ENCODE peak calls at places on chromosomes 3 and 15, in seven cellular contexts. J is K562, I is H1, Z is GM12892, Y is SK-N-SH, W is HepG2, K is GM12878. B is an unnamed sample.
A peak's percentile ranks its signal among the peaks of the same experiment; 100 is the strongest.

GRCh38 chr3:182148360-182148759 is 436.6 kb downstream of the SOX2 start:
- DNase-seq in W (peak; percentile 80), Y (no peak), K (no peak), J (no peak), I (no peak), Z (no peak), B (no peak)

GRCh38 chr3:186118692-186119091 is 9.8 kb upstream of the ETV5 start:
- DNase-seq in Y (no peak), J (no peak), Z (no peak), W (no peak), I (no peak), K (no peak), B (no peak)

GRCh38 chr15:68500363-68501317 is 68.7 kb upstream of the ITGA11 start:
- DNase-seq in W (no peak), Y (no peak), I (no peak), Z (no peak), K (no peak), J (no peak), B (no peak)

GRCh38 chr3:188401244-188401604 is 247.3 kb downstream of the LPP start:
- DNase-seq in I (no peak), J (no peak), Y (no peak), Z (no peak), W (peak; percentile 53), K (no peak), B (no peak)

GRCh38 chr3:97961276-97961623 is 11.0 kb downstream of the RIOX2 start:
- DNase-seq in I (no peak), Z (no peak), Y (no peak), K (no peak), J (no peak), W (no peak), B (no peak)

GRCh38 chr3:13705702-13706280 is 156.9 kb downstream of the FBLN2 start:
- DNase-seq in K (no peak), J (no peak), W (no peak), Y (no peak), Z (no peak), I (no peak), B (no peak)

GRCh38 chr3:73341272-73341671 is 279.8 kb downstream of the EBLN2 start:
- DNase-seq in K (no peak), Z (no peak), I (no peak), J (no peak), Y (no peak), W (no peak), B (no peak)

GRCh38 chr3:184040010-184040409 is 8.5 kb downstream of the HTR3D start:
- DNase-seq in K (no peak), Y (peak; percentile 39), I (no peak), J (peak; percentile 41), Z (no peak), W (peak; percentile 38), B (no peak)

GRCh38 chr15:67551207-67551743 is 8.8 kb downstream of the MAP2K5 start:
- DNase-seq in I (no peak), J (no peak), Y (no peak), W (peak; percentile 43), K (no peak), Z (no peak), B (no peak)

GRCh38 chr3:14227866-14228265 is 49.2 kb downstream of the LSM3 start:
- DNase-seq in I (no peak), W (no peak), J (no peak), Y (no peak), K (no peak), Z (no peak), B (no peak)

GRCh38 chr3:171056528-171056927 is 30.0 kb upstream of the SLC2A2 start:
- DNase-seq in Z (no peak), W (peak; percentile 35), K (no peak), I (no peak), Y (no peak), J (no peak), B (no peak)

GRCh38 chr15:99907698-99908097 is 174.5 kb upstream of the LYSMD4 start:
- DNase-seq in Z (no peak), K (no peak), I (no peak), J (no peak), Y (no peak), W (no peak), B (no peak)

GRCh38 chr3:44989636-44990373 is 13.8 kb downstream of the EXOSC7 start:
- DNase-seq in J (no peak), I (no peak), W (no peak), Y (no peak), K (no peak), Z (no peak), B (no peak)

GRCh38 chr15:44250566-44250965 is 38.0 kb upstream of the GOLM2 start:
- DNase-seq in Z (no peak), W (no peak), I (no peak), Y (no peak), K (no peak), J (no peak), B (no peak)

GRCh38 chr3:159818399-159818798 is 170.2 kb upstream of the IL12A start:
- DNase-seq in K (no peak), I (no peak), Y (peak; percentile 68), J (no peak), W (peak; percentile 31), Z (no peak), B (no peak)

GRCh38 chr3:39404943-39405686 is 1.4 kb upstream of the RPSA start:
- DNase-seq in Y (no peak), I (peak; percentile 93), K (no peak), J (no peak), Z (no peak), W (no peak), B (no peak)

GRCh38 chr3:39406368-39407258 is at the start of gene RPSA:
- DNase-seq in Z (peak; percentile 88), J (peak; percentile 96), W (peak; percentile 96), I (peak; percentile 96), Y (peak; percentile 92), K (peak; percentile 93), B (peak; percentile 86)

GRCh38 chr3:39407259-39407629 is 724 bp downstream of the RPSA start:
- DNase-seq in I (no peak), K (no peak), Y (no peak), W (peak; percentile 23), Z (no peak), J (no peak), B (no peak)

GRCh38 chr3:39407773-39408492 is 1.4 kb downstream of the RPSA start:
- DNase-seq in I (no peak), Y (no peak), Z (no peak), W (no peak), K (no peak), J (no peak), B (no peak)

GRCh38 chr3:39405687-39406367 is 693 bp upstream of the RPSA start:
- DNase-seq in K (no peak), Y (no peak), W (no peak), I (no peak), J (no peak), Z (no peak), B (no peak)
- TF ChIP-seq TAF1 in K (no peak), Y (no peak), W (no peak), I (no peak), J (no peak), Z (no peak), B (no peak)

DNA sequence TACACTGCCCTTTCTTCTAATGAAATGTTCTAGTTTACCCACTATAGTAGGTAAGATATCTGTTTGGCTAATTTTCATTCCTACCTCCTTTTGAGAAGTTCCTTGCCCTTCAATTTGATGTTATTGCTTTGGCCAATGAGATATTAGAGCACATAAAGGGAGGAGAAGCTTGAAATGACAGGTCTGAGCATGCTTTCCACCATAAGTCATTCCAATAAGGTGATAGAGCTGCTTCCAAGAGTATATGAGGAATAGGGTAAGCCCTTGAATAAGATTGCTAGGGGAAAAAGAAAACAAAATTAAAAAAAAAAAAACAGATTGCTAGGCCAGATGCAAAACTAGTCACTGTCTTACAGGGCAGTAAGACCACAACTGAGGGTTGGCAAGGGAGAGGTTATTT is 78.9 kb upstream of the TRIM42 start:
- DNase-seq in K (no peak), J (no peak), Y (no peak), W (no peak), I (no peak), Z (no peak), B (no peak)
- TF ChIP-seq TAF1 in K (no peak), J (no peak), Y (no peak), W (no peak), I (no peak), Z (no peak), B (no peak)

GRCh38 chr3:141277451-141277850 is 45.8 kb downstream of the PXYLP1 start:
- DNase-seq in W (no peak), Z (no peak), K (no peak), I (no peak), J (no peak), Y (no peak), B (no peak)
- TF ChIP-seq TAF1 in W (no peak), Z (no peak), K (no peak), I (no peak), J (no peak), Y (no peak), B (no peak)

DNA sequence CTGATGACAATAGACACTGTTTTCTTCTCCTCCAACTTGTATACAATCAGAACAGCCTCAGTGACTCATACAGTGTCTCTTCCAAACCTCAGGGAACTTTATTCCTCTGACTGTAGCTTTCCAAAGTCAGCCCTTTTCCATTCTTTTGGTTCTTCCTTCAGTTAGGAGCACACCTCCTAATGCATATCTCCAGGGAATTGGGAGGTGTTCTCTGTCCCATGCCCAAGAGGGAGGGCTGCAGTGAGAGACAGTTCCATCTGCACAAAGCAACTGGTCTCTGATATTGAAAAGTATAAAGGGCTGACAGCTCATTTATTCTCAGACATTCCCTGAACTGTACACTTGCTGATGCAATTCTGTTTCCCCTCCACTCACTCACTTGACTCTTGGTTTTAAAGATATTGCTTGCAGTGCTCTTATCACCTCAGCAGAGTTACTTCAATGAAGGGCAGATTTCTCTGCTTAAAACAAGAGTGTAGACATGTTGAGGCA is 337.8 kb upstream of the TBC1D5 start:
- DNase-seq in I (no peak), Y (no peak), Z (no peak), K (no peak), J (no peak), W (no peak), B (no peak)
- TF ChIP-seq TAF1 in I (no peak), Y (no peak), Z (no peak), K (no peak), J (no peak), W (no peak), B (no peak)

GRCh38 chr3:175646865-175647264 is 787.7 kb downstream of the NAALADL2 start:
- DNase-seq in I (no peak), J (no peak), Z (no peak), Y (no peak), K (no peak), W (no peak), B (no peak)
- TF ChIP-seq TAF1 in I (no peak), J (no peak), Z (no peak), Y (no peak), K (no peak), W (no peak), B (no peak)

B was measured in GM12891.